ENCODE peak calls at places on chromosome 14, in six cellular contexts. T is adrenal gland, M is transverse colon, Z is esophagus muscularis mucosa, X is H1, L is gastrocnemius medialis. U is an unnamed sample. For H3K4me1, the result is how much of the 10 kb centered on the place peaks cover.

GRCh38 chr14:20460458-20461229 is 590 bp downstream of the PIP4P1 start:
- DNase-seq in T (peak), X (no peak), L (no peak), M (peak), Z (no peak), U (no peak)

GRCh38 chr14:51981218-51981854 is 8.0 kb upstream of the RTRAF start:
- DNase-seq in X (no peak), T (no peak), L (no peak), Z (no peak), M (no peak), U (no peak)

GRCh38 chr14:67186789-67187188 is 2.5 kb upstream of the GARIN2 start:
- DNase-seq in T (no peak), X (no peak), M (peak), L (no peak), Z (no peak), U (no peak)

GRCh38 chr14:41662780-41663477 is 56.3 kb downstream of the LRFN5 start:
- DNase-seq in L (no peak), M (no peak), T (no peak), X (no peak), Z (no peak), U (no peak)

GRCh38 chr14:24437020-24437735 is 5.4 kb downstream of the SDR39U1 start:
- DNase-seq in L (no peak), T (no peak), X (no peak), Z (peak), M (no peak), U (no peak)

GRCh38 chr14:38404616-38405015 is 148.7 kb upstream of the CLEC14A start:
- DNase-seq in L (no peak), T (no peak), X (no peak), M (no peak), Z (no peak), U (no peak)

GRCh38 chr14:61662437-61663311 is 32.6 kb upstream of the HIF1A start:
- DNase-seq in M (peak), X (no peak), T (peak), L (no peak), Z (peak), U (no peak)

GRCh38 chr14:96479435-96480146 is 22.6 kb upstream of the PAPOLA start:
- DNase-seq in X (no peak), L (no peak), M (no peak), Z (no peak), T (no peak), U (no peak)

GRCh38 chr14:55938249-55938791 is 179.9 kb upstream of the PELI2 start:
- DNase-seq in T (no peak), L (no peak), M (peak), X (no peak), Z (peak), U (no peak)

GRCh38 chr14:29310757-29311156 is 544.2 kb downstream of the FOXG1 start:
- DNase-seq in M (no peak), T (no peak), X (no peak), Z (no peak), L (no peak), U (no peak)

GRCh38 chr14:105346880-105347586 is 32.5 kb downstream of the PACS2 start:
- DNase-seq in T (no peak), M (no peak), L (no peak), Z (no peak), X (no peak), U (no peak)

GRCh38 chr14:51564986-51565604 is 86.6 kb upstream of the FRMD6 start:
- DNase-seq in X (no peak), T (no peak), M (no peak), L (no peak), Z (no peak), U (no peak)

GRCh38 chr14:99035268-99035667 is 236.7 kb downstream of the BCL11B start:
- DNase-seq in T (peak), L (peak), M (peak), X (no peak), Z (no peak), U (no peak)

GRCh38 chr14:88825078-88825458 is 617 bp downstream of the TTC8 start:
- DNase-seq in X (no peak), M (no peak), T (no peak), Z (no peak), L (no peak), U (no peak)

GRCh38 chr14:52013984-52014600 is 24.7 kb downstream of the RTRAF start:
- DNase-seq in L (no peak), X (no peak), Z (no peak), T (no peak), M (no peak), U (no peak)

GRCh38 chr14:101859538-101859902 is 98.0 kb downstream of the PPP2R5C start:
- DNase-seq in Z (no peak), M (no peak), L (no peak), X (no peak), T (no peak), U (no peak)

GRCh38 chr14:90484291-90484690 is 87.5 kb downstream of the CALM1 start:
- DNase-seq in L (no peak), M (no peak), T (no peak), Z (no peak), X (no peak), U (peak)

GRCh38 chr14:24147761-24148428 is 597 bp downstream of the RNF31 start:
- DNase-seq in Z (no peak), M (no peak), L (no peak), T (no peak), X (no peak), U (no peak)

GRCh38 chr14:60656755-60657608 is 7.7 kb upstream of the SIX1 start:
- DNase-seq in X (no peak), T (peak), L (peak), Z (no peak), M (peak), U (no peak)

GRCh38 chr14:56709201-56709600 is 101.1 kb downstream of the OTX2 start:
- DNase-seq in Z (no peak), T (no peak), M (no peak), X (no peak), L (no peak), U (no peak)

GRCh38 chr14:39154594-39155189 is 15.4 kb downstream of the TRAPPC6B start:
- DNase-seq in L (no peak), T (no peak), M (no peak), Z (no peak), X (no peak), U (no peak)

GRCh38 chr14:20454359-20454644 is 310 bp downstream of the OSGEP start:
- DNase-seq in M (peak), Z (peak), X (peak), T (no peak), L (peak), U (peak)

GRCh38 chr14:98900721-98901272 is 371.2 kb downstream of the BCL11B start:
- DNase-seq in T (no peak), M (no peak), Z (no peak), L (no peak), X (no peak), U (no peak)

GRCh38 chr14:101775756-101776292 is 14.3 kb downstream of the PPP2R5C start:
- DNase-seq in T (peak), L (no peak), M (no peak), X (no peak), Z (peak), U (no peak)

GRCh38 chr14:63032056-63032455 is 13.2 kb downstream of the KCNH5 start:
- DNase-seq in L (no peak), X (no peak), Z (no peak), M (no peak), T (no peak), U (no peak)

GRCh38 chr14:56122306-56122705 is 4.1 kb downstream of the PELI2 start:
- DNase-seq in Z (no peak), X (no peak), T (no peak), L (no peak), M (no peak), U (no peak)

GRCh38 chr14:88986146-88986841 is 161.8 kb downstream of the TTC8 start:
- DNase-seq in T (peak), Z (no peak), M (no peak), X (no peak), L (no peak), U (no peak)

GRCh38 chr14:104913413-104913812 is 11.3 kb upstream of the PLD4 start:
- DNase-seq in L (no peak), T (no peak), Z (no peak), M (no peak), X (no peak), U (no peak)

GRCh38 chr14:42222924-42223471 is 616.3 kb downstream of the LRFN5 start:
- DNase-seq in Z (no peak), M (peak), L (peak), T (no peak), X (no peak), U (no peak)

GRCh38 chr14:75720828-75721227 is 59.8 kb downstream of the TTLL5 start:
- DNase-seq in T (peak), M (no peak), L (peak), X (no peak), Z (no peak), U (no peak)

DNA sequence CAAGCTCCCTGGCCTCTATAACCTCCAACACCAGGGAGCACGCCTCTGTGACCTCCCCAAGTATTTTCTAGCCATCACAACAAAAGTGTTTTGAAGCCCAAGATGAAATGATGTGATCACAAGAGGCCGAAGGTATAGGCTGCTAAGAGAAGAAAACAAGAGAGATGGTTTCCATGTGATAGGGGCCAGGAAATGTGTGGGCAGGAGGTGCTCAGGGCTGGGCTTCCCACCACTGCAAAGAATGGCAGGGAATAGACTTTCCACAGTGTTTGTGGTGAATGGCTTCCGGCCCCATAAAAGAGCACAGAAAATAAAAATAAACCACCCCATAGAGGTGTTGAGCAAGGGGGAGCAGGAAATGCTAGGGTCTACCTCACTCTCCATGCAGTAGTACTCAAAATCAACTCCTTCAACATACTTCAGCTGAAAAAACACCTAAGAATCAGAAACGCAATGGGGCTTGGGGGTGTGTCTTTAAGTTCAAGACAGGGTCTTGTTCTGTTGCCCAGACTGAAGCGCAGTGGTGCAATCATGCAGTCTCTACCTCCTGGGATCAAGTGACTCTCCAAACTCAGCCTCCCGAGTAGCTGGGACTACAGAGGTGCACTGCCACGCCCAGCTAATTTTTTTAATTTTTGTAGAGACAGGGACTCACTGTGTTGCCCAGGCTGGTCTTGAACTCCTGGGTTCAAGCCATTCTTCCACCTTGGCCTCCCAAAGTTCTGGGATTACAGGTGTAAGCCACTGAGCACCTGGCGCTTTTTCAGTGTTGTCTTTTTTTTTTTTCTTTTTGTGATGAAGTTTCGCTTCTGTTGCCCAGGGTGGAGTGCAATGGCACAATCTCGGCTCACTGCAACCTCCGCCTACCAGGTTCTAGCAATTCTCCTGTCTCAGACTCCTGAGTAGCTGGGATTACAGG is 27.1 kb downstream of the DAD1 start:
- DNase-seq in M (peak), X (no peak), T (no peak), L (no peak), Z (no peak), U (no peak)
- H3K4me1 ChIP-seq in M (half or more), X (under half), T (under half), L (under half), Z (half or more), U (half or more)

GRCh38 chr14:100200311-100200710 is 38.6 kb upstream of the YY1 start:
- DNase-seq in Z (no peak), X (no peak), M (no peak), T (no peak), L (no peak), U (no peak)

GRCh38 chr14:100203146-100203545 is 35.8 kb upstream of the YY1 start:
- DNase-seq in M (no peak), Z (no peak), T (no peak), X (no peak), L (no peak), U (no peak)

GRCh38 chr14:100202712-100203111 is 36.2 kb upstream of the YY1 start:
- DNase-seq in M (no peak), T (no peak), L (no peak), X (no peak), Z (no peak), U (no peak)

GRCh38 chr14:100201701-100202100 is 37.2 kb upstream of the YY1 start:
- DNase-seq in X (no peak), M (no peak), L (no peak), Z (no peak), T (no peak), U (no peak)

GRCh38 chr14:100203962-100204834 is 34.7 kb upstream of the YY1 start:
- DNase-seq in T (peak), M (no peak), Z (no peak), X (no peak), L (no peak), U (no peak)
- TF ChIP-seq POLR2A in T (peak), M (no peak), Z (no peak), X (no peak), L (no peak), U (no peak)

GRCh38 chr14:58398495-58398894 is 2.8 kb downstream of the TOMM20L start:
- DNase-seq in X (no peak), M (no peak), Z (no peak), T (no peak), L (no peak), U (no peak)

GRCh38 chr14:58395565-58395814 is 240 bp upstream of the TOMM20L start:
- DNase-seq in M (no peak), X (peak), L (no peak), T (no peak), Z (no peak), U (no peak)

GRCh38 chr14:58401587-58401986 is 5.9 kb downstream of the TOMM20L start:
- DNase-seq in X (no peak), Z (no peak), M (no peak), L (no peak), T (no peak), U (no peak)

GRCh38 chr14:58395815-58396626 is at the start of gene TOMM20L:
- DNase-seq in Z (peak), T (peak), X (peak), L (peak), M (peak), U (no peak)

DNA sequence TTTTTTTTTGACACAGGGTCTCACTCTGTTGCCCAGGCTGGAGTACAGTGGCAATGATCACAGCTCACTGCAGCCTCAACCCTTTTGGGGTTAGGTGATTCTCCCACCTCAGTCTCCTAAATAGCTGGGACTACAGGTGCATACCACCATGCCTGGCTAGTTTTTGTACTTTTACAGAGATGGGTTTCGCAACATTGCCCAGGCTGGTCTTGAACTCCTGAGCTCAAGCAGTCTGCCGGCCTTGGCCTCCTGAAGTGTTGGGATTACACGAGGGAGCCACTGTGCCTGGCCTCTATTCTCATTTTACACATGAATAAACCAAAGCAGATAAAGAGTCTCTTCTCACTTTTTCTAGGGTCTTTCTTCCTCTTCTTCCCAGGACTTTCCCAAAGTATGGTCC is 3.2 kb downstream of the TOMM20L start:
- DNase-seq in L (no peak), Z (no peak), X (no peak), T (no peak), M (no peak), U (no peak)
- H3K4me1 ChIP-seq in L (under half), Z (under half), X (under half), T (under half), M (under half), U (under half)

GRCh38 chr14:103628221-103628683 is 759 bp upstream of the KLC1 start:
- DNase-seq in L (peak), T (peak), M (peak), Z (peak), X (no peak), U (no peak)
- TF ChIP-seq POLR2A in L (peak), T (peak), M (peak), Z (peak), X (no peak), U (peak)

GRCh38 chr14:33239465-33239864 is 300.8 kb downstream of the NPAS3 start:
- DNase-seq in Z (no peak), L (no peak), M (no peak), T (no peak), X (no peak), U (no peak)
- H3K4me1 ChIP-seq in Z (under half), L (under half), M (under half), T (under half), X (under half), U (under half)

GRCh38 chr14:46573518-46573917 is 78.1 kb downstream of the RPL10L start:
- DNase-seq in M (no peak), L (no peak), X (no peak), Z (no peak), T (no peak), U (no peak)
- TF ChIP-seq POLR2A in M (no peak), L (no peak), X (no peak), Z (no peak), T (no peak), U (no peak)

DNA sequence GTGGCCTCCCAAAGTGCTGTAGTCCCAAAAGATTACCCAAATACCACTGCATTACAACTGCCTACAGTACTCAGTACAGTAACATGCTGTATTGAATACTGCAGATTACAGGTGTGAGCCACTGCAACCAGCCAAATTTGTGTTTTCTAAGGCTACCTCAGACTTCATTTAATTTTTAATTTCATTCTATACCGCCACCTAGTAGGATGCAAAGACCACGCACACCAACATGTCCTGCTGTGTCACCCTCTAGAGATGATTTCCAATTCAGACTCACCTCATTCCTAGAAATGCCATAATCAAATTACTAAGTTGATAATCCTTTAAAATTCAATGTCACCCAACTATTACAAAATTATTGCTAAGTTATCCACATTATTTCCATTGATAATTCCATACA is 15.1 kb downstream of the DICER1 start:
- DNase-seq in M (no peak), Z (no peak), T (no peak), X (no peak), L (no peak), U (no peak)
- H3K4me1 ChIP-seq in M (half or more), Z (half or more), T (under half), X (under half), L (under half), U (half or more)

GRCh38 chr14:93330609-93331000 is 2.2 kb downstream of the BTBD7 start:
- DNase-seq in X (no peak), M (no peak), T (no peak), Z (no peak), L (no peak), U (no peak)

GRCh38 chr14:93333631-93334095 is 827 bp upstream of the BTBD7 start:
- DNase-seq in L (no peak), M (no peak), X (no peak), T (no peak), Z (no peak), U (no peak)

GRCh38 chr14:93331375-93332031 is 1.3 kb downstream of the BTBD7 start:
- DNase-seq in Z (no peak), T (peak), X (no peak), L (no peak), M (peak), U (no peak)

GRCh38 chr14:93332032-93332852 is 594 bp downstream of the BTBD7 start:
- DNase-seq in X (no peak), L (peak), M (peak), Z (no peak), T (peak), U (no peak)

GRCh38 chr14:93332853-93333630 is at the start of gene BTBD7:
- DNase-seq in M (peak), Z (peak), T (peak), X (peak), L (peak), U (peak)
- TF ChIP-seq POLR2A in M (peak), Z (no peak), T (peak), X (peak), L (peak), U (no peak)